ENCODE peak calls at places on chromosomes 7 and 10, in four cellular contexts. One of them, this sample, is unnamed.

GRCh38 chr7:5360451-5360850 is 63.2 kb downstream of the TNRC18 start:
- DNase-seq in HFF-Myc: no peak
- DNase-seq in HTR-8/SVneo: no peak
- DNase-seq in stromal cell of bone marrow: no peak
- DNase-seq in this sample: no peak

GRCh38 chr7:44235582-44236332 is 35.0 kb downstream of the YKT6 start:
- DNase-seq in HTR-8/SVneo: no peak
- DNase-seq in stromal cell of bone marrow: no peak
- DNase-seq in HFF-Myc: no peak
- DNase-seq in this sample: no peak

GRCh38 chr7:17680943-17681351 is 259.3 kb downstream of the SNX13 start:
- DNase-seq in HFF-Myc: no peak
- DNase-seq in HTR-8/SVneo: no peak
- DNase-seq in stromal cell of bone marrow: no peak
- DNase-seq in this sample: no peak

GRCh38 chr10:99676435-99676834 is 17.1 kb downstream of the ENTPD7 start:
- DNase-seq in HFF-Myc: peak
- DNase-seq in stromal cell of bone marrow: peak
- DNase-seq in HTR-8/SVneo: peak
- DNase-seq in this sample: no peak

GRCh38 chr10:79410315-79411094 is 34.9 kb downstream of the ZCCHC24 start:
- DNase-seq in HTR-8/SVneo: no peak
- DNase-seq in HFF-Myc: no peak
- DNase-seq in stromal cell of bone marrow: no peak
- DNase-seq in this sample: no peak

GRCh38 chr7:92769844-92770243 is 66.5 kb downstream of the CDK6 start:
- DNase-seq in HFF-Myc: no peak
- DNase-seq in HTR-8/SVneo: no peak
- DNase-seq in stromal cell of bone marrow: no peak
- DNase-seq in this sample: no peak

GRCh38 chr10:110456046-110456445 is 41.7 kb upstream of the DUSP5 start:
- DNase-seq in HTR-8/SVneo: no peak
- DNase-seq in stromal cell of bone marrow: no peak
- DNase-seq in HFF-Myc: no peak
- DNase-seq in this sample: peak

GRCh38 chr7:20306499-20306946 is 24.2 kb upstream of the ITGB8 start:
- DNase-seq in HTR-8/SVneo: no peak
- DNase-seq in HFF-Myc: no peak
- DNase-seq in stromal cell of bone marrow: no peak
- DNase-seq in this sample: no peak

GRCh38 chr7:14754631-14755030 is 147.9 kb downstream of the DGKB start:
- DNase-seq in HTR-8/SVneo: no peak
- DNase-seq in stromal cell of bone marrow: peak
- DNase-seq in HFF-Myc: peak
- DNase-seq in this sample: no peak

GRCh38 chr10:47261556-47261955 is 38.4 kb upstream of the GDF10 start:
- DNase-seq in HTR-8/SVneo: no peak
- DNase-seq in stromal cell of bone marrow: no peak
- DNase-seq in HFF-Myc: no peak
- DNase-seq in this sample: no peak

This sample was measured in NCI-H446.